ENCODE peak calls at places on chromosomes 13 and 19, in five cellular contexts. Q is upper lobe of left lung, G is breast epithelium, V is GM23338, I is K562. L is an unnamed sample.

GRCh38 chr13:61664821-61665705 is 249.4 kb upstream of the PCDH20 start:
- DNase-seq in I (no peak), G (no peak), V (no peak), Q (peak; percentile 13), L (peak; percentile 49)

GRCh38 chr13:77521595-77522367 is 13.7 kb upstream of the SCEL start:
- DNase-seq in I (no peak), G (no peak), Q (no peak), V (peak; percentile 65), L (no peak)

GRCh38 chr13:32314968-32315254 is 252 bp downstream of the ZAR1L start:
- DNase-seq in Q (no peak), I (peak; percentile 29), V (peak; percentile 85), G (no peak), L (no peak)

GRCh38 chr13:46160474-46161066 is 21.4 kb downstream of the LCP1 start:
- DNase-seq in I (peak; percentile 32), Q (no peak), V (peak; percentile 79), G (no peak), L (no peak)

GRCh38 chr13:56953965-56954364 is 186.8 kb upstream of the PRR20A start:
- DNase-seq in Q (no peak), V (no peak), G (no peak), I (no peak), L (no peak)

GRCh38 chr13:69857188-69857821 is 250.3 kb upstream of the ATXN8OS start:
- DNase-seq in V (peak; percentile 82), Q (no peak), I (peak; percentile 18), G (no peak), L (no peak)

GRCh38 chr13:42364613-42365000 is 92.7 kb downstream of the AKAP11 start:
- DNase-seq in V (peak; percentile 32), Q (no peak), I (no peak), G (no peak), L (no peak)

GRCh38 chr19:45630463-45630862 is 8.7 kb downstream of the EML2 start:
- DNase-seq in I (no peak), V (peak; percentile 71), G (no peak), Q (no peak), L (no peak)

GRCh38 chr19:31154021-31154420 is 195.2 kb downstream of the TSHZ3 start:
- DNase-seq in I (no peak), V (no peak), G (no peak), Q (no peak), L (no peak)

GRCh38 chr13:44899967-44900366 is 89.3 kb downstream of the NUFIP1 start:
- DNase-seq in G (no peak), V (no peak), Q (no peak), I (no peak), L (no peak)

GRCh38 chr19:947707-948533 is 22.1 kb downstream of the ARID3A start:
- DNase-seq in V (no peak), G (no peak), I (no peak), Q (peak; percentile 86), L (peak; percentile 94)

GRCh38 chr19:18392417-18392816 is 5.0 kb downstream of the LRRC25 start:
- DNase-seq in G (no peak), V (no peak), I (peak; percentile 62), Q (no peak), L (peak; percentile 90)

GRCh38 chr19:2270157-2270571 is 11.8 kb downstream of the PEAK3 start:
- DNase-seq in Q (peak; percentile 90), I (peak; percentile 59), V (no peak), G (no peak), L (peak; percentile 94)

GRCh38 chr19:57527136-57527881 is at the start of gene ZNF549:
- DNase-seq in I (peak; percentile 61), G (peak; percentile 85), V (peak; percentile 99), Q (peak; percentile 94), L (peak; percentile 95)
- TF ChIP-seq POLR2AphosphoS5 in I (no peak), G (peak; percentile 67), V (peak; percentile 75), Q (peak; percentile 76), L (peak; percentile 91)

GRCh38 chr19:10421240-10421948 is 1.1 kb downstream of the PDE4A start:
- DNase-seq in I (peak; percentile 7), V (no peak), Q (no peak), G (no peak), L (no peak)
- H3K4me3 ChIP-seq in I (peak overlapping the region; percentile 75), V (peak overlapping the region; percentile 78), Q (no peak overlapping the region), G (no peak overlapping the region), L (no peak overlapping the region)

DNA sequence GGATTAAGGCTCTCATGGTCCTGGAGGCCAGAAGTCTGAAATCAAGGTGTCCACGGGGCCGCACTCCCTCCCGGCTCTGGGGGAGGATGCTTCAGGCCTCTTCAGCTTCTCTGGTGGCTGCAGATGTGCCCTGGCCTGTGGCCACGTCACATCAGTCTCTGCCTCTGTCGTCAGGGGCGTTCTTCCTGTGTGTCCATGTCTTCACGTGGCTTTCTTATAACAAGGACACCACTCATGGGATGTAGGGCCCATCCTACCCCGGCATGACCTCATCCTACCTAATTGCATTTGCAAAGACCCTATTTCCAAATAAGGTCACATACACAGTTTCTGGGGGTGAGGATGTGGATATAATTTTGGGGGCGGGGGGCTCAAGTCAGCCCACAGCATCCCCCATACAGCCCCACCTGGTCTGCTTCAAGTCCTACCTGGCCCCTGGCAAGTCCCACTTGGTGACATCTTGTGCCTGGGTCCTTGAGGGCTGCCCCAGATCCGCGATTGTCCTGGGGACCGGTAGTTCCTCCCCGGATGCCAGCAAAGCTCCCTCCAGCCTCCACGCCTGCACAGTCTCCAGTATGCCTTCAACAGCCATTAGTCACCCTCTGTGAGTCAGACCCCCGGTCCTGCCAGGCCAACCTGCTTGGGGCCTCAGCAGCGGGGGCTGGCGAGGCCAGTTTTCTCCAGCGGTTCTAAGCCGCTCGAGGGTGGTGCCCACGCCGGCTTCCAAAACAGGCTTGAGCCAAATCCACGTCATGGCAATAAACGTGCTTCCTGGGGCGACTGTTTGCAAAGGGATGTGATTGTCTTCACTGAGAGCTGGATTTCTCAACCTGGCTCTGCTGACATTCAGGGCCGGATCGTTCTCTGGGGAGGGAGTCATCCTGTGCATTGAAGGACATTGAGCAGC is 32.2 kb downstream of the MYO9B start:
- DNase-seq in V (no peak), G (peak; percentile 77), Q (peak; percentile 80), I (no peak), L (peak; percentile 84)
- TF ChIP-seq POLR2AphosphoS5 in V (no peak), G (peak; percentile 55), Q (peak; percentile 31), I (no peak), L (peak; percentile 79)

DNA sequence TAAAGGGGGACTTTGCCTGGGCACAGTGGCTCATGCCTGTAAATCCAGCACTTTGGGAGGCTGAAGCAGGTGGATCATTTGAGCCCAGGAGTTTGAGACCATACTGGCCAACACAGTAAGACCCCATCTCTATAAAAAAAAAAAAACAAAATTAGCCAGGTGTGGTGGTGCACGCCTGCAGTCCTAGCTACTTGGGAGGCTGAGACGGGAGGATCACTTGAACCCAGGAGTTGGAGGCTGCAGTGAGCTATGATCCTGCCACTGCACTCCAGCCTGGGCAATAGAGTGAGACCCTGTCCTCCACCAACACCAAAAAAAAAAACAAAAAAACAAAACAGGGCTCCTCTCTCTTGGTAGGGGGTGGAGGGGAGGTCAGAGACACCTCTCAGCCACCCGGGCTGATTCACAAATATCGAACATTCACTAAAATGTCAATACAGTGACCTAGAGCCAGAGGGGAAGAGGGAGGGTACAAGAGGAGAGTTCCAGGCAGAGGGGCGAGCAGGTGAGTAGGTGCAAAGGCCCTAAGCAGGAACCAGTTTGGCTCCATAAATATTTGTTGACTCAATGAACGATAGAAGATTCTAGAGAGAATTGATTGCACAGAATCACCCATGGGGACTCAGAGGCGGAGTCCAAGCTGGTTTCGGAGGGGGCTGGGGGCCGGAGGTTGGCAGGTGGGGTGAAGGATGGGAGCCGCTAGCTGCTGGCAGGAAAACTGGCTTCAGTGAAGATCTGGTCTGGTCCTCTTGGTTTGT is 1.0 kb upstream of the CREB3L3 start:
- DNase-seq in V (no peak), G (no peak), I (no peak), Q (no peak), L (no peak)
- H3K4me3 ChIP-seq in V (no peak overlapping the region), G (no peak overlapping the region), I (no peak overlapping the region), Q (no peak overlapping the region), L (no peak overlapping the region)

GRCh38 chr19:56106397-56106849 is 14.7 kb downstream of the ZNF787 start:
- DNase-seq in Q (peak; percentile 75), G (no peak), V (no peak), I (no peak), L (peak; percentile 77)
- TF ChIP-seq POLR2AphosphoS5 in Q (no peak), G (no peak), V (no peak), I (no peak), L (no peak)

GRCh38 chr13:49606747-49607648 is 21.3 kb upstream of the ARL11 start:
- DNase-seq in I (peak; percentile 56), G (peak; percentile 88), Q (peak; percentile 77), V (peak; percentile 95), L (peak; percentile 95)
- H3K4me3 ChIP-seq in I (peak overlapping the region; percentile 19), G (peak overlapping the region; percentile 41), Q (peak overlapping the region; percentile 11), V (no peak overlapping the region), L (peak overlapping the region; percentile 4)

GRCh38 chr19:13150919-13151604 is 851 bp downstream of the IER2 start:
- DNase-seq in I (peak; percentile 36), G (no peak), V (no peak), Q (peak; percentile 73), L (peak; percentile 87)
- TF ChIP-seq POLR2AphosphoS5 in I (no peak), G (no peak), V (no peak), Q (no peak), L (no peak)

L was measured in spleen.